ENCODE peak calls at places on chromosomes 5 and 9, in ten cellular contexts. P is NCI-H2029, J is Calu3, W is iPS-NIHi11, G is fibroblast of lung, R is AG04449, O is neural crest cell, S is fibroblast of mammary gland, H is EL, B is GM13977. U is an unnamed sample.

GRCh38 chr5:97383996-97384395 is 200.9 kb upstream of the RIOK2 start:
- DNase-seq in O (no peak), B (no peak), S (peak), P (no peak), H (peak), W (no peak), R (no peak), J (no peak), G (peak), U (no peak)

GRCh38 chr5:134053840-134054338 is 49.1 kb upstream of the VDAC1 start:
- DNase-seq in O (no peak), J (peak), W (peak), G (no peak), S (no peak), P (no peak), H (no peak), B (no peak), R (no peak), U (no peak)

GRCh38 chr5:93048858-93049257 is 532.2 kb downstream of the NR2F1-AS1 start:
- DNase-seq in O (no peak), S (no peak), R (no peak), H (no peak), B (no peak), G (no peak), J (no peak), W (no peak), P (no peak), U (no peak)

GRCh38 chr5:80141147-80141671 is 106.1 kb downstream of the THBS4 start:
- DNase-seq in B (no peak), W (peak), J (no peak), O (peak), P (no peak), H (no peak), S (peak), R (no peak), G (peak), U (peak)

GRCh38 chr9:134010774-134011173 is 14.5 kb upstream of the BRD3OS start:
- DNase-seq in J (peak), H (peak), W (no peak), O (no peak), R (no peak), G (no peak), P (peak), S (no peak), B (no peak), U (no peak)

GRCh38 chr9:1332161-1332560 is 282.0 kb downstream of the DMRT2 start:
- DNase-seq in R (no peak), W (no peak), P (no peak), H (peak), G (no peak), J (no peak), S (peak), B (no peak), O (no peak), U (no peak)

GRCh38 chr9:34664281-34665108 is 2.0 kb upstream of the CCL27 start:
- DNase-seq in G (peak), O (peak), P (no peak), J (peak), S (peak), R (no peak), H (peak), W (peak), B (peak), U (peak)

GRCh38 chr9:130772185-130772584 is 62.9 kb upstream of the ABL1 start:
- DNase-seq in J (no peak), G (no peak), R (no peak), W (no peak), S (peak), P (no peak), B (no peak), H (no peak), O (no peak), U (no peak)

GRCh38 chr9:117205806-117206205 is 209.1 kb downstream of the ASTN2 start:
- DNase-seq in P (no peak), R (no peak), B (no peak), O (no peak), G (no peak), J (no peak), W (no peak), S (no peak), H (no peak), U (no peak)

GRCh38 chr5:176389114-176389768 is 690 bp downstream of the HIGD2A start:
- DNase-seq in B (no peak), R (no peak), W (peak), J (no peak), H (no peak), G (no peak), P (no peak), O (no peak), S (no peak), U (no peak)

GRCh38 chr5:90940227-90940995 is 381.8 kb downstream of the ADGRV1 start:
- DNase-seq in H (peak), O (peak), G (peak), W (peak), P (peak), B (peak), R (no peak), S (peak), J (peak), U (no peak)

GRCh38 chr5:175575301-175575700 is 82.6 kb upstream of the HRH2 start:
- DNase-seq in W (no peak), P (no peak), G (no peak), S (no peak), O (no peak), H (no peak), B (no peak), J (no peak), R (no peak), U (no peak)

GRCh38 chr5:132268698-132269551 is 11.4 kb downstream of the PDLIM4 start:
- DNase-seq in H (peak), S (peak), B (peak), W (no peak), J (no peak), P (no peak), R (peak), G (peak), O (no peak), U (peak)

GRCh38 chr5:134289509-134290113 is 63.7 kb upstream of the PPP2CA start:
- DNase-seq in B (peak), S (peak), H (peak), O (peak), R (peak), G (peak), J (peak), W (peak), P (peak), U (peak)

GRCh38 chr9:35074791-35075190 is 2.4 kb upstream of the VCP start:
- DNase-seq in R (no peak), J (no peak), W (no peak), G (no peak), H (no peak), S (no peak), P (no peak), O (no peak), B (no peak), U (no peak)

GRCh38 chr9:135136481-135136880 is 49.0 kb downstream of the OLFM1 start:
- DNase-seq in H (no peak), B (no peak), W (no peak), O (no peak), S (no peak), R (no peak), G (no peak), J (no peak), P (no peak), U (no peak)

GRCh38 chr9:109454601-109455155 is 43.4 kb downstream of the PTPN3 start:
- DNase-seq in S (no peak), B (no peak), J (no peak), R (no peak), P (no peak), G (no peak), H (no peak), W (no peak), O (no peak), U (no peak)

GRCh38 chr5:9239071-9239470 is 306.8 kb downstream of the SEMA5A start:
- DNase-seq in H (peak), W (no peak), P (no peak), G (no peak), S (peak), J (no peak), B (no peak), O (no peak), R (no peak), U (no peak)

GRCh38 chr5:143860211-143860610 is 48.2 kb downstream of the HMHB1 start:
- DNase-seq in R (no peak), O (no peak), P (no peak), G (no peak), J (peak), H (no peak), S (no peak), W (no peak), B (no peak), U (no peak)

GRCh38 chr9:133979124-133979920 is 12.8 kb downstream of the VAV2 start:
- DNase-seq in O (no peak), G (peak), W (peak), H (no peak), B (peak), R (no peak), S (no peak), P (no peak), J (no peak), U (no peak)

U was measured in AG09319.